ENCODE peak calls at places on chromosomes 1 and 21, in ten cellular contexts. L is AG04450; N is transverse colon; O is SJSA1; K is psoas muscle; D is brain microvascular endothelial cell; C is astrocyte of the spinal cord; R is tibial artery; Z is cardiac fibroblast; H is effector memory CD4-positive, alpha-beta T cell. V is an unnamed sample.

GRCh38 chr1:117698398-117699160 is 92.7 kb downstream of the TENT5C start:
- DNase-seq in H (no peak), O (no peak), N (no peak), C (no peak), K (peak), Z (peak), L (no peak), R (no peak), D (no peak), V (no peak)

GRCh38 chr1:66436378-66437135 is 97.4 kb upstream of the SGIP1 start:
- DNase-seq in O (peak), C (peak), N (no peak), D (peak), R (no peak), K (no peak), H (no peak), Z (peak), L (peak), V (no peak)

GRCh38 chr1:85344256-85344694 is 67.8 kb upstream of the BCL10 start:
- DNase-seq in D (peak), L (no peak), N (peak), O (peak), K (no peak), H (no peak), C (no peak), R (no peak), Z (peak), V (no peak)

GRCh38 chr1:110336300-110337039 is 2.7 kb upstream of the RBM15 start:
- DNase-seq in O (no peak), K (no peak), D (no peak), L (no peak), Z (no peak), H (no peak), N (peak), R (no peak), C (peak), V (no peak)

GRCh38 chr1:205800470-205800869 is 12.5 kb downstream of the SLC41A1 start:
- DNase-seq in O (no peak), Z (no peak), R (no peak), C (peak), L (no peak), K (no peak), H (no peak), D (no peak), N (no peak), V (no peak)

GRCh38 chr1:115251340-115251748 is 86.7 kb downstream of the NGF start:
- DNase-seq in O (peak), D (no peak), C (peak), H (no peak), R (no peak), N (no peak), Z (peak), L (peak), K (no peak), V (no peak)

GRCh38 chr1:148264374-148265276 is 112.5 kb upstream of the NBPF11 start:
- DNase-seq in Z (peak), K (no peak), D (peak), C (peak), N (no peak), R (no peak), L (no peak), O (no peak), H (no peak), V (no peak)

GRCh38 chr1:221868894-221869293 is 127.0 kb upstream of the DUSP10 start:
- DNase-seq in N (no peak), R (no peak), C (peak), H (no peak), L (peak), Z (peak), D (peak), O (peak), K (no peak), V (no peak)

GRCh38 chr1:60431593-60431992 is 358.0 kb upstream of the C1orf87 start:
- DNase-seq in O (no peak), K (no peak), N (no peak), L (no peak), R (no peak), H (no peak), C (no peak), Z (peak), D (no peak), V (no peak)

GRCh38 chr1:165737196-165737595 is 31.5 kb downstream of the TMCO1 start:
- DNase-seq in L (no peak), D (no peak), Z (peak), C (no peak), H (no peak), R (no peak), K (no peak), O (no peak), N (no peak), V (no peak)

GRCh38 chr21:32333953-32334673 is 35.5 kb downstream of the MRAP start:
- DNase-seq in Z (no peak), D (no peak), H (no peak), N (no peak), C (no peak), R (peak), O (no peak), L (no peak), K (no peak), V (no peak)

GRCh38 chr1:208510192-208510952 is 266.2 kb upstream of the PLXNA2 start:
- DNase-seq in R (no peak), H (no peak), K (no peak), C (peak), L (no peak), D (peak), O (peak), N (no peak), Z (peak), V (no peak)

GRCh38 chr1:90616395-90616794 is 100.7 kb downstream of the BARHL2 start:
- DNase-seq in D (peak), H (no peak), Z (peak), N (no peak), R (no peak), K (no peak), C (no peak), L (no peak), O (no peak), V (no peak)

GRCh38 chr1:5448486-5448885 is 543.7 kb downstream of the NPHP4 start:
- DNase-seq in H (peak), R (no peak), D (no peak), C (no peak), O (no peak), K (no peak), N (no peak), Z (no peak), L (no peak), V (no peak)

GRCh38 chr1:60078182-60078581 is 4.6 kb upstream of the C1orf87 start:
- DNase-seq in K (no peak), C (peak), D (no peak), R (no peak), L (no peak), H (no peak), N (no peak), O (peak), Z (no peak), V (no peak)

GRCh38 chr1:178870944-178871343 is at the start of gene ANGPTL1:
- DNase-seq in H (no peak), C (peak), K (no peak), D (peak), Z (peak), R (no peak), O (no peak), N (no peak), L (peak), V (no peak)

GRCh38 chr1:59173721-59174120 is 123.2 kb upstream of the FGGY start:
- DNase-seq in R (no peak), L (peak), K (no peak), O (peak), Z (peak), N (no peak), D (peak), C (peak), H (no peak), V (no peak)

GRCh38 chr1:201500670-201501120 is 6.2 kb downstream of the CSRP1 start:
- DNase-seq in O (no peak), H (no peak), C (no peak), Z (peak), R (peak), N (no peak), L (no peak), K (no peak), D (no peak), V (no peak)
- H3K4me3 ChIP-seq in O (no peak), H (no peak), C (no peak), Z (no peak), R (peak), N (no peak), L (no peak), K (no peak), D (no peak), V (peak)

DNA sequence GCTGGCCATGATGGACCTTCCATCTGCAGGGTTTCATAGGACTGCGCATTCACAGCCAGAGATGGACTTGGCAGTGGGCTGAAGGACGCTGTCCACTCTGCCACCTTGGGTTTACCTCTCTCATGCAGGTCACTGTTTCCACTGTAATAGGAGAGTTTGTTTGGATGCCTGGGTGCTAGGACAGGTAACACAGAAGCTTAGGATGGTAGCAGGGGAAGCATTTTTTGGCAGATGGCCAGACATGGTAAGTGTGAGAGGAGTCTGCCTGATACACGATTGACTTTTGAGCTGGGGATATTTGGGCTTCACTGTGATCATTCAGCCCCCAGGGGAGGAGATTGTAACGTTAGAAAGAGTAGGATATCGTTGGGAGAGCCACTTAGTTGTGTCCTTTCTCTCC is 11.8 kb downstream of the PSEN2 start:
- DNase-seq in R (no peak), Z (no peak), C (no peak), K (no peak), N (no peak), H (no peak), O (no peak), L (no peak), D (no peak), V (no peak)
- H3K4me3 ChIP-seq in R (no peak), Z (no peak), C (no peak), K (no peak), N (peak), H (peak), O (no peak), L (no peak), D (no peak), V (no peak)

DNA sequence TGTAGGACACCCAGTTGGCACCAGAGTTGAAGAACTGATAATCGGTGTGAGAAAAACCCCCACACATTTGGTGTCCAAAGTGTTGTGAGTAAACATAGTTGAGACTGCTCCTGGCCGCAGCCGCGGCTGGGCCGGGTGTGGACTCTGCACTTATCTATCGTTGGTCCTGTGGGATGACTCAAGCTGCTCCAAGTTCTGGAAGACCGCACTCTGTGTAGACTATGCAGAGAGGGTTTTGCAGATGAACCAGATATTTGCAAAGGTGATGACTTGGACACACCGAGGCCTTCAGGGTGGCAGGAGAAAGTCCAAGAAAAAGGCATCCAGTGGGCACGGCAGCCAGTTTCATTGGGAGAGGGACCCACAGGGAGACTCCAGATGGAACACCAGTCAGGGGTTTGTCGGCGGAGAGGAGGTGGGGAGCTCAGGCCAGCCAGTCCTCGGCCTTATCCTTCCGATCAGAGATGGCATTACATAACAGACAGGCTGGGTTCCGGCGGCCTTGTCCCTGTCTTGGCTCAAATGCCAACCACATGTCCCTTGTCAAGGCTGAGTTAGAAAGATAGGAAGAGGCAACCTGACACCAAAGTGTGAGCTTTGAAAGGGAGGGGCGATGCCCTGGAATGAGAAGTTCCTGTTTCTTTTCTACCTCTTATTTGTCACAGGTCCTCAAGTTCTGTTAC is 21.1 kb downstream of the C2CD2 start:
- DNase-seq in K (peak), L (no peak), R (no peak), O (no peak), D (peak), H (no peak), C (no peak), Z (peak), N (no peak), V (no peak)
- H3K4me3 ChIP-seq in K (no peak), L (no peak), R (no peak), O (no peak), D (no peak), H (no peak), C (no peak), Z (no peak), N (no peak), V (no peak)

DNA sequence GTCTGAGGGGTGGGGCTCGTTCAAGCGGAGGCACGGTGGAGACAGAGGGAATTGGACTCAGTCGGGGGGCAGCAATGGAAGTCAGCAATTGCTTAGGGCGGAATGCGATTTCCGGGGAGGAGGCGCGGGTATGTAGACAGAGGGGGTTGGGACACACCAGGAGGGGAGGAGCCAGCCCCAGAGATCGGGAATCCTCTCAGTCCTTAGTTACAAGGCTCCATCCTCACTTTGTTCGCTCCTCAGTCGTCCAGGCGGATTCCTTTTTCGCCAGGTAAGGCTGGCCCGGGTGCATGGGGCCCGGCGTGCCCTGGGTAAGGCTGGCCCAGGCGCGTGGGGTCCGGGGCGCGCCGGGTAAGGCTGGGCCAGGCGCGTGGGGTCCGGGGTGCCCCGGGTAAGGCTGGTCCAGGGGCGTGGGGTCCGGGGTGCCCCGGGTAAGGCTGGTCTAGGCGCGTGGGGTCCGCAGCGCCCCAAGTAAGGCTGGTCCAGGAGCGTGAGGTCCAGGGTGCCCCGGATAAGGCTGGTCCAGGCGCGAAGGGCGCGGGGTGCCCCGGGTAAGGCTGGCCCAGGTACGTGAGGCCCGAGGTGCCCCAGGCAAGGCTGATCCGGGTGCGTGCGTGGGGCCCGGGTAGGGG is at the start of gene L1TD1:
- DNase-seq in R (no peak), L (no peak), Z (no peak), N (peak), K (no peak), D (no peak), C (no peak), H (no peak), O (no peak), V (no peak)
- H3K4me3 ChIP-seq in R (no peak), L (no peak), Z (no peak), N (peak), K (peak), D (peak), C (no peak), H (no peak), O (no peak), V (no peak)

GRCh38 chr1:112716133-112716720 is 1.1 kb upstream of the PPM1J start:
- DNase-seq in Z (peak), K (peak), N (peak), O (peak), C (peak), D (peak), R (peak), H (peak), L (peak), V (peak)
- H3K4me3 ChIP-seq in Z (peak), K (peak), N (peak), O (peak), C (peak), D (peak), R (peak), H (peak), L (peak), V (peak)

GRCh38 chr1:7940034-7940433 is 605 bp downstream of the TNFRSF9 start:
- DNase-seq in O (no peak), L (no peak), Z (no peak), C (no peak), H (no peak), R (no peak), N (no peak), K (no peak), D (no peak), V (no peak)
- H3K4me3 ChIP-seq in O (no peak), L (no peak), Z (no peak), C (no peak), H (no peak), R (no peak), N (no peak), K (no peak), D (no peak), V (no peak)

DNA sequence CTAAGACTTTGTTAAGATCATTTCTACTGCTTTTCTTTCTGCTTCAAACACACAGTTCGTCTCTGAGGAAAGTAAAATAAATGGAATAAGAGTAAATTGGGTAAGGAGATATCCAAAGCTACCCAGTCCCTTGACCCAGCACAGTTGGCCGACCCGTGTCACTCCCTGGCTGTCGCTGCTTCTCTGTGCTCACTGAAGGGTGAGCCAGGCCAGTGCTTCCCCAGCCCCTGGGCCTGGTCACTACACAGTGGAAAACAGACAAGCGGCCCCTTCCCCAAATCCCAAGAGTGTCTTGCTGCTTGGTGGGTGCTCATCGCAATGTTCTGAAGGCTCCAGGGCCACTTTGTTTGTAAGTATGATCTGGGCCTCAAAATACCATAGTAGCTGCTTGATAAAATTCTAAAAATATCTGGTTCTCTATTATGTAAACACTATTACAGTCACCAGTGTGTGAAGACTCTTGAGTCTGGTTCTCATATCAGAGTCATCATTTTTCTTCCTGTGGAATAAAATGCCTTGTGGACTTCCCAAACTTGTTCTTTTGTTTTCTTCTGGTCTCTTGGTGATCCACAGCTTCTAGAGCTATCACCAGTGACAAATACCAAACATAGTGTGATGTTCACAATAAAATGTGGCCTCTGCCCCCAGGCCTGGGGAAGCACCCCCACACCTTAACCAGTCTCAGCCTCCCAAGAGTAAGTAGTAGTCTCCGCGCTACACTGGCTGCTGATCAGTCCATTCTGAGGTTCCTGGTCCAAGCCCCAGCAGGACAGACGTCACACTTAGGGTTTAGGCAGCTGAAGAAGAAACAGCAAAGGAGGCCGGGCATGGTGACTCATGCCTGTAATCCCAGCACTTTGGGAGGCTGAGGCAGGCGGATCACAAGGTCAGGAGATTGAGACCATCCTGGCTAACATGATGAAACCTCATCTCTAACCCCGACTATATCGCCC is 106.2 kb downstream of the DHRS3 start:
- DNase-seq in N (no peak), C (peak), K (no peak), L (no peak), O (peak), D (peak), Z (peak), H (no peak), R (peak), V (no peak)
- H3K4me3 ChIP-seq in N (no peak), C (no peak), K (no peak), L (no peak), O (no peak), D (no peak), Z (no peak), H (no peak), R (no peak), V (peak)

V was measured in dorsolateral prefrontal cortex.